ENCODE peak calls at places on chromosomes 7 and 10, in nine cellular contexts. H, G, L, X, Y, D, C, R and Z are unnamed samples.
A peak's percentile ranks its signal among the peaks of the same experiment; 100 is the strongest.

GRCh38 chr7:34851431-34851830 is 185.9 kb downstream of the DPY19L1 start:
- DNase-seq in C (no peak), L (no peak), Y (no peak), R (no peak), X (no peak), D (no peak), H (no peak), G (no peak), Z (no peak)

GRCh38 chr7:136400877-136401276 is 423.7 kb upstream of the MTPN start:
- DNase-seq in G (no peak), C (no peak), Y (no peak), H (no peak), X (no peak), L (no peak), R (no peak), D (no peak), Z (no peak)

GRCh38 chr10:44723654-44724053 is 187.5 kb upstream of the TMEM72 start:
- DNase-seq in L (no peak), R (no peak), C (peak; percentile 32), X (no peak), Y (peak; percentile 21), H (peak; percentile 36), D (no peak), G (no peak), Z (no peak)

GRCh38 chr7:41777894-41778596 is 75.2 kb upstream of the INHBA start:
- DNase-seq in D (no peak), X (no peak), L (no peak), Y (no peak), H (no peak), G (no peak), R (no peak), C (no peak), Z (no peak)

GRCh38 chr10:68153473-68154210 is 44.4 kb downstream of the MYPN start:
- DNase-seq in R (peak; percentile 78), D (no peak), C (no peak), X (peak; percentile 77), Y (peak; percentile 98), G (peak; percentile 54), H (no peak), L (no peak), Z (no peak)

GRCh38 chr10:126101744-126102143 is 205.4 kb downstream of the FANK1 start:
- DNase-seq in X (no peak), Y (no peak), D (no peak), L (no peak), C (no peak), R (no peak), H (no peak), G (no peak), Z (peak; percentile 21)

GRCh38 chr10:125225051-125225450 is 64.7 kb upstream of the CTBP2 start:
- DNase-seq in X (no peak), G (no peak), R (no peak), D (no peak), L (no peak), Y (no peak), C (no peak), H (no peak), Z (no peak)

GRCh38 chr7:142500364-142500763 is 242.5 kb upstream of the PRSS58 start:
- DNase-seq in C (no peak), G (no peak), D (no peak), X (no peak), H (no peak), L (no peak), Y (no peak), R (no peak), Z (no peak)

GRCh38 chr7:128115326-128115820 is 84.1 kb upstream of the LRRC4 start:
- DNase-seq in H (no peak), X (no peak), R (no peak), L (no peak), D (no peak), Y (peak; percentile 34), C (no peak), G (no peak), Z (no peak)

GRCh38 chr10:52409195-52409594 is 95.1 kb downstream of the DKK1 start:
- DNase-seq in D (no peak), Y (no peak), X (no peak), G (no peak), C (no peak), H (no peak), L (no peak), R (no peak), Z (no peak)

GRCh38 chr10:93437000-93437945 is 44.9 kb downstream of the MYOF start:
- DNase-seq in X (peak; percentile 75), D (no peak), R (peak; percentile 71), L (no peak), H (peak; percentile 90), Y (peak; percentile 94), C (peak; percentile 69), G (no peak), Z (no peak)

GRCh38 chr7:46784746-46785145 is 797.2 kb downstream of the TNS3 start:
- DNase-seq in H (no peak), D (no peak), Y (peak; percentile 87), G (no peak), C (no peak), X (no peak), L (no peak), R (no peak), Z (no peak)

GRCh38 chr10:13706604-13707003 is 119.8 kb downstream of the PRPF18 start:
- DNase-seq in Y (peak; percentile 27), L (no peak), R (no peak), X (no peak), D (no peak), C (no peak), G (no peak), H (no peak), Z (no peak)

GRCh38 chr7:68556537-68556936 is 1041.7 kb upstream of the AUTS2 start:
- DNase-seq in L (no peak), H (no peak), D (no peak), R (no peak), G (no peak), C (no peak), Y (no peak), X (no peak), Z (no peak)

GRCh38 chr7:151695856-151696555 is 176.3 kb upstream of the RHEB start:
- DNase-seq in C (peak; percentile 11), L (peak; percentile 48), G (no peak), D (no peak), H (no peak), R (no peak), Y (peak; percentile 63), X (no peak), Z (no peak)

DNA sequence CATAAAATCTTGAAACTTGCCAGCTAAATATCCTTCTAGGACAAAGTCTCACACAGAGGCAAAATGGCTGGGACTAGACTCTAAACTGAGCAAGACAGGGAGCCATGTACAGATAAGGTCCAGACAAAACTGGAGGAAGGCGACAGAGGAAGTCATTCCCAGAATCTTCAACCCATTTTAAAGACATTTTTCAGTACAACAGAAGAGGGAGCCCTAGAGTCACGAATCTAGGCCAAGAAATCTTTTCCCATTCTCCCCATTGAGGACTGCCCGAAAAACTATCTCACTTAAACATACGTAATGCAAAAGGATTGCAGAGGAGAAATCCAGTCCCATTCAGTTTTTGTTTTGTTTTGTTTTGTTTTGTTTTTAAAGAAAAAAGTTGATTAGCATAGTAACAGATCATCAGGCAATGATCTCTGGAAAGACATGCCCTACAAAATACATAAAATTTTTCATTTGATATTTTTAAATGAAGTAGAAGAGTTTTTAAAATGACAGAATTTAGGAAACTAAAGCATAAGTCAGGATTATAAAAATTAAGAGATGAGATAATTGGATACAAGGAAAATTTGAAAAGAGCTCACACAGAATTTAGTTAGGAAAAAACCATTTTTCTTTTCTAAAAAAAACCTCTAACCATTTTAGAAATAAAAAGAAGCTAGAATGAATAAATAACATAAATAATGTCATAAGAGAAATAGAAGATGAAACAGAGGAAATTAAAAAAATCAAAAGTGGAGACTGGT is 16.9 kb upstream of the PRF1 start:
- DNase-seq in H (no peak), X (no peak), Y (peak; percentile 36), R (no peak), G (no peak), C (no peak), D (no peak), L (no peak), Z (no peak)
- TF ChIP-seq CTCF in H (no peak), X (peak; percentile 74), Y (no peak), R (no peak), G (peak; percentile 56), C (peak; percentile 41), D (peak; percentile 61), L (no peak), Z (no peak)

GRCh38 chr10:85080934-85081333 is 752.5 kb downstream of the CCSER2 start:
- DNase-seq in C (no peak), Y (no peak), D (no peak), X (no peak), R (no peak), G (no peak), H (no peak), L (no peak), Z (no peak)
- TF ChIP-seq CTCF in C (no peak), Y (no peak), D (no peak), X (peak; percentile 52), R (no peak), G (no peak), H (no peak), L (no peak), Z (no peak)

DNA sequence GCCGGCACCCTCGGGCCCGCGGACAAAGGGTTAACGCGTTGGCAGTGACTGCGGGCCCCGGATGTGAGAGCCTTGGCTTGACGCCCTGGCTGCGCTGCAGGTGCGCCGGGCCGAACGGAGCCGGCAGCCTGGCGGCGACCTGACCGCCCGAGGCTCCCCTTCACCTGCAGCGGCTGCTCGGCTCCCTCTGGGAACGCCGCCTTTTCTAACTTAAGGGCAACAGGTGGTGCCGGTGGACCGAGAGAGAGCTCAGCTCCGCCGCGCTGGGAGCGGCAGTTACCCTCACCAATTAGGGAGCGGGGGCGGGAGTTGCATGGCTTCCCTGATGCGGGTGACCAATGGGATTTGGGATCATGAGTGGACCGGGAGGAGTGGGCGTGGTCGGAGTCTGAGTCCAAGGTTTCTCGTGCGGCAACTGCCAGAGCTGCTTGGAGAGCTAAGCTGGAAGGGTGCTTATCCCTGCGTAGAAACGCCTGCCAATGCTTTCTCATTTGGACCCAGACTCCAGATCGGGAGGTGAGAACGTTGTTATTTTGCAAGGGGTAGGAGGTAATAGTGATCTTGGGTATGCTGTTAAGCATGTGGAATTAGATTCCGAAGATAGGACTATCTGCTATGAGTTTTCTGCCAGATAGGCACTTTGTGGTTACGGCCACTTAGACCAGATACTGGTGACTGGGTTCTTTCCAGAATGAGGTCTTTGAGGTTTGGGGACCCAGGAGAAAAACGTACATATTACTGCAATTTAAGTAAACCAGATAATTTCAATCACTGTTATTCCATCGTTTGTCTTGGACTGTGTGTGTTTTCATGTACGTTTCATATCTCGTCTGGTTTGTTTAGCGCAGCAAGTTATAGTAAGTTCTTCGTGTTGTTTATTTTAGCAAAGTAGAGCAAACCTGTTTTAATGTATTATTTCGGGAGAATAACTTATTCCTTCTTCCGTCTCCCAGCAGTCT is at the start of gene ARL4A:
- DNase-seq in Y (peak; percentile 100), L (peak; percentile 98), D (peak; percentile 75), X (peak; percentile 98), H (peak; percentile 100), R (peak; percentile 98), C (peak; percentile 99), G (peak; percentile 98), Z (peak; percentile 76)
- TF ChIP-seq CTCF in Y (peak; percentile 18), L (no peak), D (no peak), X (peak; percentile 48), H (no peak), R (peak; percentile 91), C (no peak), G (peak; percentile 25), Z (no peak)

DNA sequence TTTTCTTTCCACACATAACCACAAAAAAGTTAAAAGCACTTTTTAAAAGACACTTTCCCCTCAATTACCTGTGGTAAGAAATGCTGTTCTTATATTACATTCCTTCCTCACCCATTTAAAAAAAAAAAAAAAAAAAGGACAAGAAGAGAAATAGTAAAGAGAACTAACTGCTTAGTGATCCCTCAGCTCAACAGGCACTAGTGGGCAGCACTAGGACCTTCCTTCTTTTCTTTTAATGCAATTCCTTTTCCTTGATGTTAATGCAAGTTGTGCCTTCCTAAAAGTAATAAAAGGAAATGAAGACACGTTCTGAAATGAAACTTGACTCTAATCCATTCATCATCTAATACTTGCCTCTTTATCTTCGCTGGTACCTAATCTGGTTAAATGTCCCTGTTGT is 189.6 kb downstream of the TCF7L2 start:
- DNase-seq in H (no peak), D (no peak), L (no peak), G (peak; percentile 37), Y (no peak), C (no peak), X (no peak), R (no peak), Z (no peak)
- TF ChIP-seq CTCF in H (peak; percentile 9), D (no peak), L (no peak), G (peak; percentile 54), Y (no peak), C (peak; percentile 20), X (peak; percentile 48), R (no peak), Z (no peak)